ENCODE peak calls at places on chromosomes 4 and X, in ten cellular contexts. V is natural killer cell, Y is left lung, O is neural crest cell, U is upper lobe of left lung, A is B cell, C is AG04450, F is mucosa of descending colon, N is lower lobe of right lung, Z is nephron progenitor cell. S is an unnamed sample.

GRCh38 chrX:57282568-57282967 is 3.9 kb upstream of the FAAH2 start:
- DNase-seq in V (no peak), Y (no peak), O (no peak), U (no peak), A (no peak), C (no peak), F (no peak), N (no peak), Z (no peak), S (no peak)

GRCh38 chrX:43592597-43592996 is 63.5 kb upstream of the MAOA start:
- DNase-seq in V (no peak), Y (no peak), O (no peak), U (no peak), A (no peak), C (no peak), F (no peak), N (no peak), Z (no peak), S (no peak)

GRCh38 chr4:123340381-123340701 is 56.3 kb upstream of the SPRY1 start:
- DNase-seq in V (no peak), Y (no peak), O (no peak), U (no peak), A (no peak), C (peak), F (no peak), N (no peak), Z (no peak), S (no peak)

GRCh38 chr4:184019084-184019483 is 114.0 kb downstream of the STOX2 start:
- DNase-seq in V (no peak), Y (no peak), O (no peak), U (no peak), A (no peak), C (no peak), F (no peak), N (no peak), Z (no peak), S (no peak)

GRCh38 chr4:133638702-133639101 is 489.6 kb downstream of the PCDH10 start:
- DNase-seq in V (no peak), Y (no peak), O (no peak), U (no peak), A (no peak), C (no peak), F (no peak), N (no peak), Z (no peak), S (no peak)

GRCh38 chr4:158873795-158874359 is 105.1 kb downstream of the FNIP2 start:
- DNase-seq in V (no peak), Y (no peak), O (no peak), U (no peak), A (no peak), C (peak), F (no peak), N (no peak), Z (no peak), S (no peak)

GRCh38 chrX:31931225-31931624 is 859.4 kb upstream of the FTHL17 start:
- DNase-seq in V (no peak), Y (no peak), O (no peak), U (no peak), A (no peak), C (no peak), F (no peak), N (no peak), Z (no peak), S (no peak)

GRCh38 chr4:11904991-11905760 is 476.5 kb upstream of the HS3ST1 start:
- DNase-seq in V (no peak), Y (no peak), O (no peak), U (no peak), A (no peak), C (no peak), F (no peak), N (no peak), Z (no peak), S (no peak)

GRCh38 chrX:39152106-39152649 is 350.9 kb downstream of the MID1IP1 start:
- DNase-seq in V (no peak), Y (no peak), O (peak), U (peak), A (no peak), C (no peak), F (no peak), N (peak), Z (peak), S (no peak)

GRCh38 chrX:49186125-49187027 is at the start of gene PRICKLE3:
- DNase-seq in V (peak), Y (peak), O (peak), U (peak), A (peak), C (no peak), F (peak), N (peak), Z (peak), S (peak)

GRCh38 chr4:100075486-100076270 is 114.6 kb downstream of the DDIT4L start:
- DNase-seq in V (no peak), Y (no peak), O (no peak), U (no peak), A (no peak), C (no peak), F (no peak), N (no peak), Z (no peak), S (no peak)

GRCh38 chrX:24498975-24499374 is 33.9 kb downstream of the PDK3 start:
- DNase-seq in V (no peak), Y (no peak), O (no peak), U (no peak), A (no peak), C (no peak), F (no peak), N (no peak), Z (no peak), S (no peak)

GRCh38 chrX:24493740-24494543 is 28.9 kb downstream of the PDK3 start:
- DNase-seq in V (no peak), Y (no peak), O (no peak), U (no peak), A (no peak), C (no peak), F (no peak), N (no peak), Z (no peak), S (no peak)

GRCh38 chrX:24495700-24496099 is 30.6 kb downstream of the PDK3 start:
- DNase-seq in V (no peak), Y (no peak), O (no peak), U (no peak), A (no peak), C (no peak), F (no peak), N (no peak), Z (no peak), S (no peak)

GRCh38 chrX:24494544-24495113 is 29.5 kb downstream of the PDK3 start:
- DNase-seq in V (no peak), Y (no peak), O (no peak), U (peak), A (no peak), C (peak), F (no peak), N (no peak), Z (no peak), S (no peak)

GRCh38 chrX:24498181-24498580 is 33.1 kb downstream of the PDK3 start:
- DNase-seq in V (no peak), Y (no peak), O (no peak), U (no peak), A (peak), C (no peak), F (no peak), N (no peak), Z (no peak), S (peak)
- TF ChIP-seq CTCF in V (no peak), Y (no peak), O (peak), U (peak), A (no peak), C (peak), F (no peak), N (peak), Z (no peak), S (peak)

GRCh38 chr4:48904541-48905142 is 1.9 kb downstream of the OCIAD2 start:
- DNase-seq in V (no peak), Y (no peak), O (no peak), U (no peak), A (no peak), C (no peak), F (no peak), N (no peak), Z (no peak), S (no peak)

GRCh38 chr4:48907706-48908477 is 1.3 kb upstream of the OCIAD2 start:
- DNase-seq in V (no peak), Y (no peak), O (no peak), U (no peak), A (no peak), C (no peak), F (no peak), N (no peak), Z (no peak), S (no peak)

GRCh38 chr4:48908687-48909086 is 2.1 kb upstream of the OCIAD2 start:
- DNase-seq in V (no peak), Y (no peak), O (no peak), U (no peak), A (no peak), C (no peak), F (no peak), N (no peak), Z (no peak), S (no peak)

GRCh38 chr4:48905363-48906015 is 1.1 kb downstream of the OCIAD2 start:
- DNase-seq in V (no peak), Y (no peak), O (no peak), U (peak), A (no peak), C (no peak), F (no peak), N (no peak), Z (no peak), S (no peak)

GRCh38 chr4:48906283-48907173 is at the start of gene OCIAD2:
- DNase-seq in V (peak), Y (peak), O (peak), U (peak), A (peak), C (no peak), F (peak), N (peak), Z (peak), S (peak)
- TF ChIP-seq CTCF in V (no peak), Y (no peak), O (no peak), U (peak), A (peak), C (no peak), F (no peak), N (peak), Z (no peak), S (peak)

GRCh38 chr4:81885016-81885415 is 413.3 kb upstream of the RASGEF1B start:
- DNase-seq in V (no peak), Y (no peak), O (no peak), U (no peak), A (no peak), C (no peak), F (no peak), N (no peak), Z (no peak), S (no peak)
- TF ChIP-seq CTCF in V (no peak), Y (no peak), O (no peak), U (no peak), A (no peak), C (no peak), F (no peak), N (no peak), Z (no peak), S (no peak)

GRCh38 chr4:151455212-151455611 is 46.2 kb downstream of the FHIP1A start:
- DNase-seq in V (no peak), Y (no peak), O (no peak), U (no peak), A (no peak), C (no peak), F (no peak), N (no peak), Z (no peak), S (no peak)
- TF ChIP-seq CTCF in V (no peak), Y (no peak), O (no peak), U (no peak), A (no peak), C (no peak), F (no peak), N (no peak), Z (no peak), S (no peak)

S was measured in CD4-positive, alpha-beta T cell.